ENCODE peak calls at places on chromosome 12, in four cellular contexts. E is neural progenitor cell, P is tibial artery, A is HCT116. O is an unnamed sample.

GRCh38 chr12:79850610-79851299 is 84.1 kb downstream of the PPP1R12A start:
- DNase-seq in E (no peak), P (no peak), A (no peak), O (no peak)

GRCh38 chr12:51851408-51852097 is 3.0 kb upstream of the FIGNL2 start:
- DNase-seq in P (peak), A (no peak), E (no peak), O (no peak)

GRCh38 chr12:21354641-21355040 is 18.1 kb upstream of the IAPP start:
- DNase-seq in A (no peak), E (no peak), P (no peak), O (no peak)

GRCh38 chr12:52324068-52324444 is 2.9 kb upstream of the KRT83 start:
- DNase-seq in A (no peak), E (no peak), P (no peak), O (no peak)

GRCh38 chr12:96828169-96828789 is 78.8 kb upstream of the NEDD1 start:
- DNase-seq in A (no peak), P (no peak), E (no peak), O (no peak)

GRCh38 chr12:1808798-1809480 is 11.4 kb upstream of the LRTM2 start:
- DNase-seq in E (no peak), P (no peak), A (no peak), O (no peak)

GRCh38 chr12:121170581-121171260 is 38.0 kb downstream of the P2RX7 start:
- DNase-seq in E (no peak), A (no peak), P (no peak), O (no peak)

GRCh38 chr12:80810874-80811273 is 94.2 kb downstream of the MYF5 start:
- DNase-seq in E (no peak), P (no peak), A (no peak), O (no peak)

GRCh38 chr12:44708218-44708617 is 167.9 kb downstream of the NELL2 start:
- DNase-seq in A (no peak), P (no peak), E (no peak), O (no peak)

GRCh38 chr12:27163048-27163715 is 80.8 kb upstream of the C12orf71 start:
- DNase-seq in A (no peak), E (no peak), P (no peak), O (no peak)

GRCh38 chr12:63525831-63526230 is 142.5 kb downstream of the DPY19L2 start:
- DNase-seq in P (no peak), E (no peak), A (no peak), O (no peak)

GRCh38 chr12:80848858-80849257 is 88.9 kb downstream of the LIN7A start:
- DNase-seq in A (no peak), P (no peak), E (no peak), O (no peak)

GRCh38 chr12:116050266-116050665 is 227.2 kb downstream of the MED13L start:
- DNase-seq in P (no peak), A (no peak), E (no peak), O (no peak)

GRCh38 chr12:32897276-32897615 is 669 bp upstream of the PKP2 start:
- DNase-seq in P (no peak), A (no peak), E (no peak), O (no peak)

GRCh38 chr12:58302487-58303011 is 361.2 kb downstream of the ATP23 start:
- DNase-seq in P (no peak), A (no peak), E (no peak), O (no peak)

GRCh38 chr12:54386781-54387467 is 2.4 kb upstream of the ZNF385A start:
- DNase-seq in E (no peak), A (no peak), P (no peak), O (no peak)

GRCh38 chr12:62605972-62606371 is 139.3 kb downstream of the MON2 start:
- DNase-seq in E (peak), P (no peak), A (no peak), O (no peak)

GRCh38 chr12:13094349-13094748 is 9.1 kb downstream of the GSG1 start:
- DNase-seq in A (no peak), E (no peak), P (no peak), O (no peak)

GRCh38 chr12:108442077-108442476 is 73.0 kb upstream of the FICD start:
- DNase-seq in A (no peak), P (no peak), E (peak), O (no peak)

GRCh38 chr12:10033783-10034381 is 3.4 kb downstream of the CLEC9A start:
- DNase-seq in A (no peak), P (no peak), E (no peak), O (no peak)

GRCh38 chr12:108720757-108721514 is 10.4 kb downstream of the CORO1C start:
- DNase-seq in P (no peak), E (no peak), A (no peak), O (no peak)

GRCh38 chr12:76942276-76942675 is 63.5 kb upstream of the CSRP2 start:
- DNase-seq in P (no peak), E (no peak), A (no peak), O (no peak)

GRCh38 chr12:70560671-70561070 is 76.6 kb downstream of the PTPRB start:
- DNase-seq in A (peak), P (no peak), E (no peak), O (no peak)

GRCh38 chr12:1594045-1594294 is 411 bp downstream of the FBXL14 start:
- DNase-seq in A (no peak), P (peak), E (peak), O (no peak)

GRCh38 chr12:77725611-77726010 is 105.1 kb upstream of the NAV3 start:
- DNase-seq in E (no peak), A (no peak), P (no peak), O (no peak)

GRCh38 chr12:69821032-69821431 is 4.0 kb upstream of the MYRFL start:
- DNase-seq in P (no peak), A (no peak), E (no peak), O (no peak)

GRCh38 chr12:117165342-117165741 is 24.9 kb downstream of the FBXO21 start:
- DNase-seq in P (no peak), A (no peak), E (no peak), O (no peak)

GRCh38 chr12:10753066-10753465 is 29.9 kb upstream of the YBX3 start:
- DNase-seq in P (no peak), A (no peak), E (no peak), O (no peak)

GRCh38 chr12:62767946-62768345 is 167.0 kb downstream of the PPM1H start:
- DNase-seq in A (no peak), E (no peak), P (no peak), O (no peak)

GRCh38 chr12:13061377-13061776 is 17.2 kb downstream of the FAM234B start:
- DNase-seq in P (no peak), A (no peak), E (no peak), O (no peak)

GRCh38 chr12:95908573-95908972 is 33.8 kb downstream of the CCDC38 start:
- DNase-seq in A (no peak), E (no peak), P (no peak), O (no peak)

GRCh38 chr12:57452937-57453509 is 2.1 kb upstream of the INHBE start:
- DNase-seq in A (no peak), P (peak), E (peak), O (peak)

GRCh38 chr12:95989504-95990123 is 6.5 kb downstream of the HAL start:
- DNase-seq in P (no peak), A (no peak), E (no peak), O (no peak)

GRCh38 chr12:63075376-63076000 is 75.5 kb downstream of the AVPR1A start:
- DNase-seq in P (no peak), E (no peak), A (no peak), O (no peak)

GRCh38 chr12:105554223-105554678 is 223.8 kb downstream of the C12orf75 start:
- DNase-seq in A (no peak), E (peak), P (no peak), O (no peak)

GRCh38 chr12:11958216-11959091 is 112.3 kb upstream of the BCL2L14 start:
- DNase-seq in A (no peak), P (no peak), E (no peak), O (peak)
- TF ChIP-seq CTCF in A (no peak), P (no peak), E (no peak), O (no peak)

DNA sequence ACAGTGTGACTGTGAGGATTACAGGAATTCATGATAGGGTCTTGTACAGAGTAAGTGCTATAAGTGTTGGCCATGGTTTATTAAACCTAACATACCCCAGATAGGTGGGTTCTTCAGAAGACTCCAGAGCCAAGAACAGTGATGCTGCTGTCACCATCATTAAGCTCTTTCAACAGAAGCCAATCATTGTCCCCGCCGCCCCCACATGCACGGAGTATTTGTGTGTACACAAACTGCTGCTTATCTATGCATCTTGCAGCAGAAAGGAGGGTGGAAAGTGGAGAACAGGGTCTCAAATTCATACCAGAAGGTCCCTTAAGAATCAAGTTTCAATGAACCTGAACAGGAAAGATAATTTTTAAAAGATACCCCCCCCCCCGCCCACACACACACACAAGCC is 51.2 kb downstream of the TMCC3 start:
- DNase-seq in P (no peak), E (no peak), A (no peak), O (no peak)
- TF ChIP-seq CTCF in P (no peak), E (no peak), A (no peak), O (no peak)

DNA sequence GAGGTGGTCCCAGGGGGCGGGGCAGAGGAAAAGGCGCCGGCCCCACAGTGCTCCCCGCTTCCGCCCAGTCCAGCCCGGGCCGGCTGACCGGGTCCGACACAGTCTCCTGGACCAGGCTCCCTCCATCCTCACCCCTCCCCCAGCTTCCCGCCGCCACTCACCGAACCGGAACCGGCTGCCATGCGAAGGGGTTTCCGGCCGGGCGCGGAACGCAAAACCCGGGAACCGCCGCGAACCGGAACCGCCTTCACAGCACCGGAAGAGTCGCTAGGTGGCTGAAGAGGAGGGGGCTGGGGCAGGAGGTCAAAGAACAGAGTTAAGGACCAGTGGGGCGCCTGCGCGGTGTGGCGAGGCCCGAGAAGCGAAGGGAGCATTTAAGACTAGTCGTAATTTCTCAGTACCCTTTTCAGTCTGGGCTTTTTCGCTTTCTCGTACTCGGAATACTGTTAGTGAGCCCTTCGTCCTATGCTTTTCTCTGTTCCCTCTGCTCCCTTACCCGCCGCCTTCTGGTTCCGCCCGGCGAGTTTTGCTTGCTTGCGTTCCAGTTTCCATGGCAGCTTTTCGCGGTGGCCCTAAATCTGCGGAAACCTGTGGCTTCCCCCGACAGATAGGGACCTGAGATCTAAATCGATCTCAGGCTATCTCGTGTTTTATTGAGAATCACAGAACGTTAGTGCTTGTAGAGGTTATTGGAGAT is at the start of gene SENP1:
- DNase-seq in P (peak), E (peak), A (peak), O (peak)
- TF ChIP-seq CTCF in P (peak), E (peak), A (no peak), O (peak)

DNA sequence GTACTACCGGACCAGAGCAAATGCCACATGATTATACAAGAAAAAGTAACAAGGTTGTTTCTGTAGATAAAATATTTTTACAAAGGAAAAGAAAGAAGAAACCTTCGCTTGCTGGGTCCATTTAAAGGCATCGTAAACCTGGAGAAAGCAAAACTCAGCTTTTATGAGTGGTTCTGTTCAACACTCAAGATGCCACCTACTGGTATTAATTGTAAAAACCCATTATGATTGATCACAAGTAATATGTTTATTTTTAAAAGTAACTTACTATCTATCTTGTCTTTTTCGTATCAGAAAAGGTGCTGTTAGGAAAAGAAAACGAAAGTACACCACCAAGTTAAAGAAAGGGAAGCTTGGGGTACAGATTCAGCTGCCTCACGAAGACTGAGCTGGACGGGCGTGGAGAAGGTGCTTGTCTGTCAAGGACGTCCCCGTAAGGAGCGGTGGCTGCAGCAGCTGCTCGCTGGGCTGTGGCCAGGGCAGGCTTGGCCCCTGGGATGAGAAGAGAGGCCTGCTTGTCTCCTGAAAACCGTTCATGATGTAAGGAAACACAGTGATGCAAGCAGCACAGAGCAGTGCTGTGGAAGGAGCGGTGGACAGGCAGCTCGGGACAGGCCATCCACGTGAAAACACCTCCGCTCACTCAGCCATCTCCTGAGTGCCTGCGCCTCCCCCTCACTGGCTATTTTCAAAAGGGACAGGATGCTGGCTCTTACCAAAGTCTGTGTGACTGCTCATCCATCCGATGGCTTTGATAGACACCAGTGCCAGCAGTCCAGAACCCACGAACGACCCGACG is 25.0 kb downstream of the SLC15A4 start:
- DNase-seq in E (no peak), P (no peak), A (no peak), O (no peak)
- TF ChIP-seq CTCF in E (peak), P (no peak), A (no peak), O (peak)

GRCh38 chr12:66684222-66684621 is 5.3 kb upstream of the GRIP1 start:
- DNase-seq in E (no peak), P (no peak), A (no peak), O (no peak)
- TF ChIP-seq CTCF in E (no peak), P (no peak), A (no peak), O (no peak)

GRCh38 chr12:104286538-104287482 is 16.7 kb upstream of the EID3 start:
- DNase-seq in A (peak), E (peak), P (peak), O (peak)
- TF ChIP-seq CTCF in A (no peak), E (no peak), P (peak), O (no peak)

GRCh38 chr12:19979584-19979983 is 388.8 kb upstream of the PDE3A start:
- DNase-seq in A (no peak), P (peak), E (no peak), O (no peak)
- TF ChIP-seq CTCF in A (no peak), P (no peak), E (no peak), O (no peak)

GRCh38 chr12:90253674-90254181 is 545.1 kb upstream of the ATP2B1 start:
- DNase-seq in A (peak), P (peak), E (no peak), O (peak)
- TF ChIP-seq CTCF in A (peak), P (no peak), E (no peak), O (no peak)

DNA sequence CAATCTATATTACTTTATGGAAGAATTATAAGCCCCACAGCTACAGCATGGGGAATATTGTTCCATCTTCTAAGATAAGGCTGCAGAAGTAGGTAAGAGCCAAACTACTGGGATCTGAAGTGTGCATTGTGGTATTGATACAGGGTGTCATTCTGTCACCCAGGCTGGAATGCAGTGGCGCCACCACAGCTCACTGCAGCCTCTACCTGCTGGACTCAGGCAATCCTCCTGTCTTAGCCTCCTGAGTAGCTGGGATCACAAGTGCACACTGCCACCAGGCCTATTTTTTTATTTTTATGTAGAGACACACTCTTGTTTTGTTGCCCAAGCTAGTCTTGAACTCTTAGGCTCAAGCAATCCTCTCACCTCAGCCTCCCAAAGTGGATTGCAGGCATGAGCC is 21.3 kb upstream of the DIP2B start:
- DNase-seq in E (no peak), P (no peak), A (no peak), O (no peak)
- TF ChIP-seq CTCF in E (no peak), P (no peak), A (no peak), O (no peak)

GRCh38 chr12:321606-322326 is 59.1 kb upstream of the SLC6A13 start:
- DNase-seq in P (no peak), A (peak), E (no peak), O (no peak)
- TF ChIP-seq CTCF in P (no peak), A (peak), E (peak), O (no peak)